ENCODE peak calls at places on chromosome X, in six cellular contexts. Z, M, J, Y, E and Q are unnamed samples.

GRCh38 chrX:24899391-24899790 is 116.4 kb downstream of the ARX start:
- DNase-seq in E (no peak), M (no peak), J (no peak), Z (no peak), Y (no peak), Q (no peak)

GRCh38 chrX:101460669-101461068 is 24.6 kb upstream of the ARMCX4 start:
- DNase-seq in Z (no peak), J (no peak), E (no peak), Y (no peak), M (no peak), Q (no peak)

GRCh38 chrX:31870267-31870666 is 798.4 kb upstream of the FTHL17 start:
- DNase-seq in M (no peak), Y (no peak), Z (no peak), E (no peak), J (no peak), Q (no peak)

GRCh38 chrX:118974088-118974907 is at the start of gene LONRF3:
- DNase-seq in M (peak), Y (peak), E (peak), Z (peak), J (peak), Q (peak)

GRCh38 chrX:15471016-15471415 is 22.1 kb downstream of the PIR start:
- DNase-seq in Z (peak), E (peak), M (peak), Y (peak), J (peak), Q (peak)

GRCh38 chrX:117376460-117376859 is 740.1 kb downstream of the KLHL13 start:
- DNase-seq in E (no peak), Y (no peak), M (no peak), Z (no peak), J (no peak), Q (no peak)

GRCh38 chrX:108018659-108019381 is 26.0 kb upstream of the VSIG1 start:
- DNase-seq in E (no peak), Z (no peak), M (no peak), Y (no peak), J (no peak), Q (no peak)

GRCh38 chrX:49155243-49155899 is 7.2 kb upstream of the MAGIX start:
- DNase-seq in J (no peak), E (no peak), Z (peak), M (no peak), Y (peak), Q (no peak)

GRCh38 chrX:44152867-44153266 is 179.7 kb upstream of the NDP start:
- DNase-seq in Z (no peak), Y (no peak), J (no peak), E (no peak), M (no peak), Q (no peak)

GRCh38 chrX:48677456-48678030 is 6.1 kb upstream of the WAS start:
- DNase-seq in E (no peak), Y (no peak), J (no peak), Z (peak), M (no peak), Q (no peak)

GRCh38 chrX:16101581-16101980 is 21.8 kb upstream of the GRPR start:
- DNase-seq in E (no peak), M (no peak), J (no peak), Z (no peak), Y (no peak), Q (no peak)

GRCh38 chrX:139936259-139936658 is 3.4 kb upstream of the ATP11C start:
- DNase-seq in Y (peak), J (no peak), Z (no peak), E (no peak), M (no peak), Q (no peak)

GRCh38 chrX:71420686-71421085 is 54.5 kb downstream of the TAF1 start:
- DNase-seq in E (no peak), J (no peak), M (no peak), Z (no peak), Y (no peak), Q (no peak)

GRCh38 chrX:8273451-8273894 is 102.4 kb upstream of the VCX2 start:
- DNase-seq in J (no peak), Z (no peak), M (no peak), E (no peak), Y (no peak), Q (no peak)

GRCh38 chrX:129534816-129535578 is 5.1 kb upstream of the OCRL start:
- DNase-seq in Y (no peak), E (no peak), M (no peak), J (no peak), Z (no peak), Q (no peak)

GRCh38 chrX:75155830-75156525 is at the start of gene ABCB7:
- DNase-seq in E (peak), Z (peak), M (peak), Y (peak), J (peak), Q (no peak)
- TF ChIP-seq CTCF in E (peak), Z (no peak), M (no peak), Y (no peak), J (peak), Q (no peak)

GRCh38 chrX:50980251-50980650 is 69.7 kb downstream of the BMP15 start:
- DNase-seq in Y (no peak), M (no peak), E (no peak), Z (no peak), J (no peak), Q (no peak)

GRCh38 chrX:50973199-50973598 is 62.7 kb downstream of the BMP15 start:
- DNase-seq in E (no peak), Y (no peak), J (no peak), M (no peak), Z (no peak), Q (no peak)

DNA sequence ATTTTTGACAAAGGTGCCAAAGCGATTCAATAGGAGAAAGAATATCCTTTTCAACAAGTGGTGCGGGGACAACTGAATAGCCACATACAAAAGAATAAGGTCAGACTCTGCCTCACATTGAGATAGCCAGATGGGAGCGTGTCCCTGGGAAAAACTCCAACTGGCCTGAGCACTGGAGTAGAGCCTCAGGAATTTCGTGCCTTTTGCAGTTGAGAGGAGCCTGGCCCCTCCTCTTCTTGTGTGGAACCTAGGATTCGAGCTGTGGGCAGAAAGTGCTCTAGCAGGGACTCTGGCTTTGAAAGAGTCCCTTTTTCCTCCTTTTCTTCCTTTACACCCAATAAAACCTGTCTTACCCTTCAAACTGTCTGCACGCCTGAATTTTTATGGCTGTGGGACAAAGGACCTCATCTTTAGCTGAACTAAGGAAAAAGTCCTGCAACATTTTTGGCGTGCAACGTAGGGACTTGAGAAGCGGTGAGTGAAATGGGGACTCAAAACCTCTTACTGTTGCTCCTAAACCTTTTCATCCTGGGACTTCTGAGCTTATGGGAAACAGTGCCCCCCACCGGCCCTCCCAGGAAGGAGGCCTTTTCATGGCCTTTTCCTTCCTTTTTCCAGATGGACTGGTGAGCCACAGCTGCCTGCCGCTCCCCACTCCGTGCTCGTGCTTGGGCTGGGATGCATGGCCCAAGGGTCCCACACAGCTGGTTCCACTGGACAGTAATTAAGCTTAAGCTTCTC is 68.6 kb downstream of the BMP15 start:
- DNase-seq in E (no peak), J (no peak), Y (no peak), M (no peak), Z (no peak), Q (no peak)
- TF ChIP-seq CTCF in E (no peak), J (no peak), Y (no peak), M (no peak), Z (no peak), Q (no peak)

DNA sequence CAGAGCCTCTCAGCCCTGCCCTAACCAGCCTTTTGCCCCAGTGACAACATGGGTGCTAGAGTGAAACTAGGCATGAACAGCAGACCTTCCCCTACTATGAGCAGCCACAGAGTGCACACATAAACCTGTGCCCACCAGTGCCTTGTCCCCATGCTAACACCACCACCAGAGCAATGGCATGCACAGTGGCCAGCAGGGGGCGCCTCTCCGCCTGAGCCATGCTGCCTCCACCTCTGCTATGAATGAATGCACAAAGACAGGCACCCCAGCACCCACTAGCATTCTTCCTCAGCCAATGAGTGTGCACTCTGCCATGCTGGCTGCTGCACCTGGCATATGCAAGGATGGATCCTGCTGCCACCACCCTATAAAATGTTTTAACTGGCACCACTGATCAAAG is 286.9 kb upstream of the FGF16 start:
- DNase-seq in Z (no peak), J (peak), Y (no peak), M (no peak), E (no peak), Q (no peak)
- TF ChIP-seq CTCF in Z (no peak), J (peak), Y (no peak), M (no peak), E (peak), Q (no peak)

GRCh38 chrX:65451663-65452062 is 82.9 kb downstream of the LAS1L start:
- DNase-seq in Z (peak), Y (no peak), E (no peak), J (no peak), M (no peak), Q (no peak)
- TF ChIP-seq CTCF in Z (peak), Y (peak), E (peak), J (peak), M (no peak), Q (no peak)

GRCh38 chrX:53284684-53285447 is 3.5 kb upstream of the IQSEC2 start:
- DNase-seq in Y (peak), E (peak), Z (peak), M (peak), J (peak), Q (no peak)
- TF ChIP-seq CTCF in Y (peak), E (peak), Z (peak), M (peak), J (peak), Q (no peak)

DNA sequence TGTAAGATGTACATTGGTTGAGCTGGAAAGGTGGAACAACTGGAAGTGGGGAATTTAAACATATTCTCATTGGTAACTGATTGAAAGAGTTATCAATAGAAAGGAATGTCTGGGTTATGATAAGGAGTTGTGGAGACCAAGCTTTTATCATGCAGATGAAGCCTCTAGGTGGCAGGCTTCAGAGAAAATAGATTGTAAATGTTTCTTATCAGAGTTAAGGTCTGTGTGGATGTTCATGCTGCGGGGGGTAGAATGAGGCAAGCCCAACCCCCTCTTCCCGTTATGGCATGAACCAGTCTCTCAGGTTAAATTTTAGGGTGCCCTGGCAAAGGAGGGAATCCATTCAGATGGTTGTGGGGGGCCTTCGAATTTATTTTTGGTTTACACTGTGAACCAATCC is 16.0 kb downstream of the ARSD start:
- DNase-seq in E (no peak), J (no peak), M (no peak), Z (no peak), Y (no peak), Q (no peak)
- TF ChIP-seq CTCF in E (no peak), J (no peak), M (no peak), Z (peak), Y (peak), Q (no peak)